ENCODE peak calls at places on chromosomes 12 and 14, in nine cellular contexts. D is PC-9; O is AG04449; Q is left ventricle myocardium inferior; U is foreskin fibroblast; I is pancreas; V is GM12865; F is coronary artery; J is naive thymus-derived CD4-positive, alpha-beta T cell. H is an unnamed sample.
A peak's percentile ranks its signal among the peaks of the same experiment; 100 is the strongest.

GRCh38 chr14:105136401-105137322 is 31.9 kb downstream of the JAG2 start:
- DNase-seq in D (no peak), O (no peak), Q (no peak), U (no peak), I (no peak), V (no peak), F (no peak), J (no peak), H (peak; percentile 65)

GRCh38 chr12:89162704-89163261 is 189.5 kb downstream of the DUSP6 start:
- DNase-seq in D (peak; percentile 58), O (peak; percentile 98), Q (peak; percentile 31), U (peak; percentile 98), I (peak; percentile 8), V (peak; percentile 46), F (peak; percentile 77), J (peak; percentile 54), H (peak; percentile 81)

GRCh38 chr12:60529723-60530122 is 933.9 kb downstream of the SLC16A7 start:
- DNase-seq in D (no peak), O (no peak), Q (no peak), U (no peak), I (no peak), V (no peak), F (no peak), J (no peak), H (no peak)

GRCh38 chr12:85441740-85442139 is 161.7 kb downstream of the ALX1 start:
- DNase-seq in D (no peak), O (no peak), Q (no peak), U (peak; percentile 35), I (no peak), V (no peak), F (no peak), J (no peak), H (no peak)

GRCh38 chr14:24908592-24909236 is 141.2 kb downstream of the STXBP6 start:
- DNase-seq in D (no peak), O (no peak), Q (no peak), U (no peak), I (no peak), V (no peak), F (no peak), J (no peak), H (no peak)

GRCh38 chr14:95250126-95250824 is 69.4 kb downstream of the CLMN start:
- DNase-seq in D (no peak), O (no peak), Q (no peak), U (no peak), I (no peak), V (no peak), F (no peak), J (no peak), H (no peak)

GRCh38 chr14:68458840-68459469 is 333.9 kb downstream of the ZFP36L1 start:
- DNase-seq in D (peak; percentile 85), O (no peak), Q (peak; percentile 45), U (peak; percentile 83), I (peak; percentile 80), V (no peak), F (no peak), J (no peak), H (no peak)

GRCh38 chr12:89856431-89856830 is 147.8 kb upstream of the ATP2B1 start:
- DNase-seq in D (no peak), O (peak; percentile 38), Q (no peak), U (peak; percentile 74), I (no peak), V (peak; percentile 84), F (no peak), J (no peak), H (no peak)

GRCh38 chr12:6362383-6362782 is 13.0 kb downstream of the SCNN1A start:
- DNase-seq in D (no peak), O (no peak), Q (no peak), U (no peak), I (no peak), V (no peak), F (no peak), J (no peak), H (peak; percentile 8)

GRCh38 chr12:27333311-27334009 is 824 bp downstream of the BMAL2 start:
- DNase-seq in D (peak; percentile 48), O (no peak), Q (peak; percentile 23), U (peak; percentile 43), I (peak; percentile 25), V (peak; percentile 68), F (no peak), J (no peak), H (peak; percentile 86)

GRCh38 chr14:102560436-102561261 is 31.8 kb upstream of the RCOR1 start:
- DNase-seq in D (no peak), O (no peak), Q (no peak), U (no peak), I (no peak), V (no peak), F (no peak), J (no peak), H (no peak)

GRCh38 chr12:108691154-108691994 is 39.9 kb downstream of the CORO1C start:
- DNase-seq in D (peak; percentile 89), O (peak; percentile 98), Q (peak; percentile 94), U (peak; percentile 100), I (peak; percentile 67), V (peak; percentile 94), F (peak; percentile 97), J (peak; percentile 57), H (peak; percentile 97)

GRCh38 chr12:2389079-2389790 is 336.4 kb downstream of the CACNA1C start:
- DNase-seq in D (no peak), O (no peak), Q (no peak), U (peak; percentile 63), I (no peak), V (no peak), F (peak; percentile 31), J (no peak), H (no peak)

GRCh38 chr12:106673151-106673550 is 90.3 kb downstream of the RFX4 start:
- DNase-seq in D (no peak), O (no peak), Q (no peak), U (no peak), I (no peak), V (peak; percentile 25), F (no peak), J (no peak), H (no peak)

DNA sequence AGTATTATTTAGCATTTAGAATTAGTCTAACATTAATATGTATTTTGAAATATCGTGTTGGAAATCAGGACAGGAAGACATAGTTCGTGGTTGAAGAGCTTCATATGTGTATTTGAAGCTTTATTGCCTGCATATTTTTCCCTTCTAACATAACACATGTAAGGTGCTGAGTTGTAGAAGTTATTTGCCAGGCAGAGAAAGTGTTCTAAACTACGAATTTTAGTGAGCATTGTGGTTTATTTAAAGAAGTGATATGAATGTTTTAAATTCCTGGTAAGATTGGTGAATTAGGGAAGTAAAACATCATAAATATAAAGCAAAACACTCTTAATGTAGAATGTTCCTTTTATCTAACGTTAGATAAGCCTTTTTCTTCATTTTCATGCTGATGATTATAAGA is 2.5 kb downstream of the RASSF3 start:
- DNase-seq in D (no peak), O (no peak), Q (no peak), U (no peak), I (no peak), V (no peak), F (no peak), J (no peak), H (no peak)
- H3K4me3 ChIP-seq in D (peak overlapping the region; percentile 87), O (no peak overlapping the region), Q (peak overlapping the region; percentile 98), U (no peak overlapping the region), I (no peak overlapping the region), V (peak overlapping the region; percentile 98), F (peak overlapping the region; percentile 94), J (peak overlapping the region; percentile 93), H (peak overlapping the region; percentile 96)

GRCh38 chr12:213527-213932 is 427 bp downstream of the SLC6A12 start:
- DNase-seq in D (no peak), O (no peak), Q (no peak), U (no peak), I (no peak), V (no peak), F (no peak), J (no peak), H (peak; percentile 66)
- H3K4me3 ChIP-seq in D (no peak overlapping the region), O (no peak overlapping the region), Q (no peak overlapping the region), U (no peak overlapping the region), I (no peak overlapping the region), V (no peak overlapping the region), F (peak overlapping the region; percentile 50), J (no peak overlapping the region), H (no peak overlapping the region)

DNA sequence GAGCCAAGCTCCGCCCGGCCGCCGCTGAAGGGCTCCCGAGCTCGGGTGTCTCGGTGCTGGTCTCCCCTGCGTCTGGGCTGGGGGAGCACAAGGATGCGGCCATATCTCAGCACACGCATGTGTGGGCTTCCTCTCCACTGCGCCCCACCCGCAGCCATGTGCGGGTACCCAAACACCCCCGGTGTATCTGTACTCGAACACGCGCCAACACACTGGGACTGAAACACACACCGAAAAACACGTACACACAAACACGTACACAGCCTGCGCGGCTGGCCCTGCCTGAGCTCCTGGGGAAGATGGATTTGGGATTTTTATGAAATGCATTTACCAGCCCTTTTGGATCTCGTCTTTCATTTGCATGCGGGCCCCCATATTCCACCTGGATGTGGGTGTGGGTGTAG is 897 bp upstream of the TBX3 start:
- DNase-seq in D (no peak), O (no peak), Q (no peak), U (no peak), I (no peak), V (no peak), F (no peak), J (no peak), H (no peak)
- H3K4me3 ChIP-seq in D (no peak overlapping the region), O (peak overlapping the region; percentile 80), Q (peak overlapping the region; percentile 78), U (peak overlapping the region; percentile 92), I (peak overlapping the region; percentile 32), V (peak overlapping the region; percentile 41), F (peak overlapping the region; percentile 77), J (no peak overlapping the region), H (peak overlapping the region; percentile 60)

GRCh38 chr12:31750747-31751039 is 21.9 kb upstream of the AMN1 start:
- DNase-seq in D (no peak), O (no peak), Q (no peak), U (no peak), I (no peak), V (peak; percentile 59), F (no peak), J (no peak), H (no peak)

GRCh38 chr12:31745242-31745641 is 16.4 kb upstream of the AMN1 start:
- DNase-seq in D (no peak), O (no peak), Q (no peak), U (no peak), I (no peak), V (no peak), F (no peak), J (no peak), H (no peak)

GRCh38 chr12:31752450-31752849 is 23.6 kb upstream of the AMN1 start:
- DNase-seq in D (no peak), O (no peak), Q (no peak), U (no peak), I (no peak), V (no peak), F (no peak), J (no peak), H (no peak)

DNA sequence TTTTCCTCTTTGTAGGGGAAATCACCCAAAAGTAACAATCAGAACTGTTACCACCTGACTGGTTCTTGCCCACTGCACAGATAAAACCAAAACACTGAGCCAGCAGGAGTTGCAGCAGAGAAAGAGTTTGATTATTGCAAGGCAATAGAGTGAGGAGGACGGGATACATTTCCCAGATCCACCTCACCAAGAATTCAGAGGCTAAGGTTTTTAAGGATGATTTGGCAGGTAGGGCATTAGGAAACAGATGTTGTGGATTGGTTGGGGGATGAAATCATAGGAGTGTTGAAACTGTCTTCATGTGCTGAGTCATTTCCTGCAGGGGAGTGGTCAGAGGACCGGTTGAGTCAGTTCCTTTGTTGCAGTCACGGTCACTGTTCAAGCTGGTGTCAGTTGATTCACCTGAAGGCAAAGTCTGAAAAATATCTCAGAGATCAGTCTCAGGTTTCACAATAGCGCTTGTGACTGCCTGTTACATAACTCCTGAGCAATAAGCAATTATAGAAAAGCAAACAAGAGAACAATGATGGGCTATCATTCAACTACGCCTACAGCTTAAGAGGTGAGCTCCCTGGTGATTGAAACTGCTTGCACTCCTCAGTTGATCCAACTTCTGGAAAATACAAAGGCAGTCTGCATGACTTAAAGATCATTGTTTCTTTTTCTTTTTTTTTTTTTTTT is 20.3 kb upstream of the AMN1 start:
- DNase-seq in D (peak; percentile 83), O (peak; percentile 75), Q (no peak), U (peak; percentile 98), I (peak; percentile 88), V (peak; percentile 98), F (no peak), J (peak; percentile 57), H (no peak)
- H3K4me3 ChIP-seq in D (peak overlapping the region; percentile 5), O (no peak overlapping the region), Q (no peak overlapping the region), U (no peak overlapping the region), I (no peak overlapping the region), V (peak overlapping the region; percentile 81), F (no peak overlapping the region), J (peak overlapping the region; percentile 34), H (no peak overlapping the region)